ENCODE peak calls at places on chromosomes 7 and 10, in seven cellular contexts. One of them, this sample, is unnamed.

GRCh38 chr10:28738200-28738599 is 60.9 kb downstream of the BAMBI start:
- DNase-seq in gastrocnemius medialis: no peak
- DNase-seq in ovary: no peak
- DNase-seq in fibroblast of lung: no peak
- DNase-seq in endothelial cell of umbilical vein: no peak
- DNase-seq in heart right ventricle: no peak
- DNase-seq in SJSA1: no peak
- DNase-seq in this sample: no peak

GRCh38 chr10:29063806-29064644 is 224.8 kb upstream of the LYZL1 start:
- DNase-seq in fibroblast of lung: peak
- DNase-seq in ovary: no peak
- DNase-seq in endothelial cell of umbilical vein: no peak
- DNase-seq in gastrocnemius medialis: no peak
- DNase-seq in SJSA1: no peak
- DNase-seq in heart right ventricle: no peak
- DNase-seq in this sample: peak

GRCh38 chr7:46424934-46425333 is 503.9 kb upstream of the IGFBP3 start:
- DNase-seq in gastrocnemius medialis: no peak
- DNase-seq in fibroblast of lung: peak
- DNase-seq in SJSA1: no peak
- DNase-seq in ovary: no peak
- DNase-seq in endothelial cell of umbilical vein: no peak
- DNase-seq in heart right ventricle: no peak
- DNase-seq in this sample: no peak

GRCh38 chr7:20197837-20198236 is 19.3 kb downstream of the MACC1 start:
- DNase-seq in SJSA1: no peak
- DNase-seq in heart right ventricle: no peak
- DNase-seq in ovary: no peak
- DNase-seq in gastrocnemius medialis: no peak
- DNase-seq in fibroblast of lung: no peak
- DNase-seq in endothelial cell of umbilical vein: no peak
- DNase-seq in this sample: no peak

GRCh38 chr10:91082447-91082846 is 138.0 kb upstream of the PCGF5 start:
- DNase-seq in fibroblast of lung: no peak
- DNase-seq in heart right ventricle: no peak
- DNase-seq in endothelial cell of umbilical vein: no peak
- DNase-seq in SJSA1: no peak
- DNase-seq in gastrocnemius medialis: no peak
- DNase-seq in ovary: no peak
- DNase-seq in this sample: no peak

GRCh38 chr10:52353960-52354394 is 39.9 kb downstream of the DKK1 start:
- DNase-seq in SJSA1: no peak
- DNase-seq in heart right ventricle: no peak
- DNase-seq in gastrocnemius medialis: no peak
- DNase-seq in ovary: no peak
- DNase-seq in fibroblast of lung: peak
- DNase-seq in endothelial cell of umbilical vein: no peak
- DNase-seq in this sample: no peak

GRCh38 chr7:116899308-116899707 is 36.9 kb downstream of the CAPZA2 start:
- DNase-seq in endothelial cell of umbilical vein: no peak
- DNase-seq in heart right ventricle: no peak
- DNase-seq in SJSA1: no peak
- DNase-seq in ovary: no peak
- DNase-seq in gastrocnemius medialis: no peak
- DNase-seq in fibroblast of lung: no peak
- DNase-seq in this sample: no peak

GRCh38 chr10:132304756-132305509 is 2.8 kb downstream of the STK32C start:
- DNase-seq in SJSA1: no peak
- DNase-seq in fibroblast of lung: no peak
- DNase-seq in gastrocnemius medialis: no peak
- DNase-seq in endothelial cell of umbilical vein: no peak
- DNase-seq in ovary: peak
- DNase-seq in heart right ventricle: no peak
- DNase-seq in this sample: no peak

GRCh38 chr7:107933386-107934013 is 42.5 kb downstream of the DLD start:
- DNase-seq in gastrocnemius medialis: no peak
- DNase-seq in ovary: no peak
- DNase-seq in heart right ventricle: no peak
- DNase-seq in fibroblast of lung: no peak
- DNase-seq in endothelial cell of umbilical vein: no peak
- DNase-seq in SJSA1: no peak
- DNase-seq in this sample: no peak

GRCh38 chr7:64884085-64884912 is 18.8 kb upstream of the ZNF273 start:
- DNase-seq in SJSA1: peak
- DNase-seq in gastrocnemius medialis: no peak
- DNase-seq in heart right ventricle: no peak
- DNase-seq in endothelial cell of umbilical vein: no peak
- DNase-seq in fibroblast of lung: no peak
- DNase-seq in ovary: no peak
- DNase-seq in this sample: no peak

GRCh38 chr7:30594055-30594539 is 581 bp upstream of the GARS1 start:
- DNase-seq in ovary: peak
- DNase-seq in gastrocnemius medialis: peak
- DNase-seq in fibroblast of lung: peak
- DNase-seq in heart right ventricle: peak
- DNase-seq in SJSA1: peak
- DNase-seq in endothelial cell of umbilical vein: no peak
- DNase-seq in this sample: no peak

GRCh38 chr7:88480901-88481300 is 174.2 kb upstream of the STEAP4 start:
- DNase-seq in gastrocnemius medialis: no peak
- DNase-seq in ovary: peak
- DNase-seq in endothelial cell of umbilical vein: no peak
- DNase-seq in heart right ventricle: no peak
- DNase-seq in fibroblast of lung: peak
- DNase-seq in SJSA1: no peak
- DNase-seq in this sample: no peak

GRCh38 chr10:81961451-81962184 is 86.6 kb downstream of the NRG3 start:
- DNase-seq in heart right ventricle: no peak
- DNase-seq in endothelial cell of umbilical vein: peak
- DNase-seq in ovary: no peak
- DNase-seq in SJSA1: no peak
- DNase-seq in fibroblast of lung: no peak
- DNase-seq in gastrocnemius medialis: no peak
- DNase-seq in this sample: no peak

GRCh38 chr7:98206451-98207330 is 4.5 kb upstream of the BHLHA15 start:
- DNase-seq in fibroblast of lung: no peak
- DNase-seq in endothelial cell of umbilical vein: no peak
- DNase-seq in ovary: no peak
- DNase-seq in gastrocnemius medialis: no peak
- DNase-seq in heart right ventricle: no peak
- DNase-seq in SJSA1: no peak
- DNase-seq in this sample: no peak

GRCh38 chr7:16818732-16819131 is 13.9 kb upstream of the AGR2 start:
- DNase-seq in endothelial cell of umbilical vein: no peak
- DNase-seq in ovary: no peak
- DNase-seq in SJSA1: no peak
- DNase-seq in gastrocnemius medialis: no peak
- DNase-seq in heart right ventricle: no peak
- DNase-seq in fibroblast of lung: no peak
- DNase-seq in this sample: no peak

GRCh38 chr10:96720422-96721206 is at the start of gene PIK3AP1:
- DNase-seq in SJSA1: no peak
- DNase-seq in ovary: peak
- DNase-seq in endothelial cell of umbilical vein: no peak
- DNase-seq in gastrocnemius medialis: peak
- DNase-seq in fibroblast of lung: no peak
- DNase-seq in heart right ventricle: peak
- DNase-seq in this sample: peak

DNA sequence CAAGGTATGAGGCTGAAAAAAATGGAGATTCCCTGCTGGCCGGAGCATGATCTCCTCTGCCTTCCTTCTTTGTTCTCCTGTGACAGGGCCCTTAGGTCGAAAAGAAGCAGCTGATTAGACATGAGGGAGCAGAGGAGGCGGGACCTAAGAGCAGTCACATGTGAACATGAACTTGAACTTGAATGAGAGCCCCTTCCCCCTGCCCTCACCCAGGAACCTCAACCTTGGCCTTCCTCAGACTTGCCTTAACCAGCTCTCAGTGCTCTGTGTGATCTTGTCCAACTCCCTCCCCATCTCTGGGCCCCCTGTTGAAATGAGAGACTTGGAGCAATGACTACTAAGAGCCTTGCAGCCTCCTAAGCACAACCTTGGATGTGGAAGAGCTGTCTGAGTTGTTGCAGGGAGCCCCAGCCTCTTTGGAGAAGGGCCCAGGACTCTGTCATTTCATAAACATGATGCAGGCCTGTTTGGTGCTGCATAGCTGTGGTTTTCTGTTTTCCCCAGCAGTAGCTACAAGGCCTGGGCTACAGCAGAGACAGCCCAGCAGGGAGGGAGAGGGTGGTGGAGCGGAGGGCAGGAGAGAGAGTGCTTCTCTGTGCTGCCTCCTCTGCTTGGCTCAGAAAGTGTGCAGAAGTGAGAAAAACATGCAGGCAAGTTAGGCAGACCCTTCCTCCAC is 124.0 kb upstream of the ZMIZ1 start:
- DNase-seq in heart right ventricle: no peak
- DNase-seq in fibroblast of lung: peak
- DNase-seq in endothelial cell of umbilical vein: no peak
- DNase-seq in ovary: peak
- DNase-seq in gastrocnemius medialis: peak
- DNase-seq in SJSA1: peak
- DNase-seq in this sample: no peak
- H3K27ac ChIP-seq in heart right ventricle: peak
- H3K27ac ChIP-seq in fibroblast of lung: peak
- H3K27ac ChIP-seq in endothelial cell of umbilical vein: no peak
- H3K27ac ChIP-seq in ovary: peak
- H3K27ac ChIP-seq in gastrocnemius medialis: no peak
- H3K27ac ChIP-seq in SJSA1: peak
- H3K27ac ChIP-seq in this sample: no peak

DNA sequence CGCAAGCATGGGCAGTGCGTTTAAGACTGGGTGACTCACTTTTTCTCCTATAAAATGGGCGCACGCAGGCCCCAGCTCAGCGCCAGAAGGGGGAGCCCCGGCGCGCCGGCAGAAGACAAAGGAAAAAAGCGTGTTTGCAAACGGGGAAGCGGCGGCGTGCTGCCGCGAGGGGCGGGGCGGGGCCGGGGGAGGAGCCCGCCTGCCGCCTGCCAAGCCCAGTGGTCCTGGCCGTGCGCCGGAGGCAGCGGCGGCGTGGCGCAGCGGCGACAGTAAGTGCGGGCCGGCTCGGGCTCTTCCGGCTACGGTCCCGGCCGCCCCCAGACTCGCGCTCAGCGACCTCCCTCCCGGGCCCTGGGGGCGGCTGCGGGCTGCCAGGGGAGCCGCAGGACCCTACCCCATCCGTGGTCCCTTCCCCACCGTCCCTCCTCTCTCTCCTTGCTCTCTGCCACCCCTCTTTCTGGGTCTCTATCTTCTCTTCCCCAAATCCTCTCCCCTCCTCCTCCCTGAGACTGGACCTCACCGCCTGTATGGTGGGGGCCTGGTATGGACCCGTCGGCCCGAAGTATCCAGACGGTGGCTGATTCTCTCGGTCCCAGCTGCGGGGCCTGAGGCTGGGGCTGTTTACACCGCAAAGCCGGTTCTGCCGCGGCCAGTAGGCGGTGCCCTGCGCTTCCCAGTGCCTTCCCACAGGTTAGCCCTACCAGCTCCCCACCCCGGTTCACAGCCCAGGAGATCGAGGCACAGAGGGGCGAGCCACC is at the start of gene SLC29A3:
- DNase-seq in SJSA1: peak
- DNase-seq in ovary: peak
- DNase-seq in gastrocnemius medialis: peak
- DNase-seq in heart right ventricle: peak
- DNase-seq in fibroblast of lung: peak
- DNase-seq in endothelial cell of umbilical vein: peak
- DNase-seq in this sample: peak
- H3K27ac ChIP-seq in SJSA1: no peak
- H3K27ac ChIP-seq in ovary: peak
- H3K27ac ChIP-seq in gastrocnemius medialis: peak
- H3K27ac ChIP-seq in heart right ventricle: peak
- H3K27ac ChIP-seq in fibroblast of lung: no peak
- H3K27ac ChIP-seq in endothelial cell of umbilical vein: peak
- H3K27ac ChIP-seq in this sample: peak

DNA sequence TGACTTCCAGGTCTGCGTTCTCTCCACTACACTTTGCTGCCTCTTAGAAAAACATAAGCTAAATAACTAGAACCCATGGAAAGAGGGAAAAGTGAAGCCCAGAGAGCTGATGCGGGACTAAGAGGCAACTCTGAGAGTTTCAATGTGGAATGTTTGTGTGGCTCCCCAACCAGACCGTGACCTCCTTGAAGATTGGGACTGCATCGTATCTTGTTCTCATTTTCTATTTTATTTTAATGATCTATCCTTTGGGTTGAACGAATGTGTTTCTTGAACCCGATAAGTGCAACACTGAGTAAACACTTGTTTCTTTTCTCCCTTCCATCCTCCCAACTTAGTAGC is 77.4 kb downstream of the TPST1 start:
- DNase-seq in endothelial cell of umbilical vein: no peak
- DNase-seq in gastrocnemius medialis: no peak
- DNase-seq in SJSA1: no peak
- DNase-seq in heart right ventricle: no peak
- DNase-seq in ovary: no peak
- DNase-seq in fibroblast of lung: no peak
- DNase-seq in this sample: no peak
- H3K27ac ChIP-seq in endothelial cell of umbilical vein: peak
- H3K27ac ChIP-seq in gastrocnemius medialis: no peak
- H3K27ac ChIP-seq in SJSA1: peak
- H3K27ac ChIP-seq in heart right ventricle: no peak
- H3K27ac ChIP-seq in ovary: no peak
- H3K27ac ChIP-seq in fibroblast of lung: peak
- H3K27ac ChIP-seq in this sample: peak

GRCh38 chr7:150332852-150333635 is 8.4 kb downstream of the RARRES2 start:
- DNase-seq in heart right ventricle: no peak
- DNase-seq in SJSA1: no peak
- DNase-seq in ovary: no peak
- DNase-seq in fibroblast of lung: no peak
- DNase-seq in endothelial cell of umbilical vein: no peak
- DNase-seq in gastrocnemius medialis: no peak
- DNase-seq in this sample: no peak

GRCh38 chr7:150335101-150335773 is 6.2 kb downstream of the RARRES2 start:
- DNase-seq in SJSA1: no peak
- DNase-seq in gastrocnemius medialis: no peak
- DNase-seq in heart right ventricle: no peak
- DNase-seq in fibroblast of lung: peak
- DNase-seq in endothelial cell of umbilical vein: no peak
- DNase-seq in ovary: no peak
- DNase-seq in this sample: peak

GRCh38 chr7:150333659-150334058 is 7.8 kb downstream of the RARRES2 start:
- DNase-seq in SJSA1: no peak
- DNase-seq in fibroblast of lung: no peak
- DNase-seq in endothelial cell of umbilical vein: no peak
- DNase-seq in heart right ventricle: no peak
- DNase-seq in ovary: no peak
- DNase-seq in gastrocnemius medialis: no peak
- DNase-seq in this sample: no peak

GRCh38 chr7:150335774-150336112 is 5.7 kb downstream of the RARRES2 start:
- DNase-seq in fibroblast of lung: no peak
- DNase-seq in heart right ventricle: no peak
- DNase-seq in SJSA1: no peak
- DNase-seq in gastrocnemius medialis: no peak
- DNase-seq in ovary: no peak
- DNase-seq in endothelial cell of umbilical vein: no peak
- DNase-seq in this sample: no peak

DNA sequence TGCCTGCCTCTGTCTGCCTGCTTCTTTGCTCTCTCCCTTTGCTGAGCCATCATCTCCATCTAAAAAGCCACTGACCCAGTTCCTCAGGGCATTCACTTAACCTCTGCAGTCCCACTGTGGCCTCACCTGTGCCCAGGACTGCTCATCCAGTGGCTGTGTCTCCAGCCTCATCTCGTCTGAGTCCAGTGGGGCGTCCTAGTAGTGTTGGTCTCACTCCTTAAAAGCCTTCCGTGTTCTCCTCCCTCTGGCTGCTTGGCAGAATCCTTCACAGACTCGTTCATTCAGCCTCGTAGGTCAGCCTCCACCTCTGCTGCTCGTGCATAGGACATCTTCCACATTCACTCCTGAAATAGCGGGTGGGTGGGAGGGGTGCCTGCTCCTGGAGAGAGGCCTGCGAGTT is 7.3 kb downstream of the RARRES2 start:
- DNase-seq in SJSA1: no peak
- DNase-seq in ovary: no peak
- DNase-seq in endothelial cell of umbilical vein: no peak
- DNase-seq in gastrocnemius medialis: no peak
- DNase-seq in fibroblast of lung: no peak
- DNase-seq in heart right ventricle: no peak
- DNase-seq in this sample: no peak
- H3K27ac ChIP-seq in SJSA1: no peak
- H3K27ac ChIP-seq in ovary: peak
- H3K27ac ChIP-seq in endothelial cell of umbilical vein: no peak
- H3K27ac ChIP-seq in gastrocnemius medialis: no peak
- H3K27ac ChIP-seq in fibroblast of lung: no peak
- H3K27ac ChIP-seq in heart right ventricle: no peak
- H3K27ac ChIP-seq in this sample: no peak

This sample was measured in A673.